ENCODE peak calls at places on chromosome 16, in four cellular contexts. One of them, this sample, is unnamed. For H3K4me1, the result is how much of the 10 kb centered on the place peaks cover.

GRCh38 chr16:50879873-50880695 is 138.2 kb downstream of the CYLD start:
- DNase-seq in stomach: no peak
- DNase-seq in GM23248: peak
- DNase-seq in right cardiac atrium: no peak
- DNase-seq in this sample: no peak

GRCh38 chr16:22848451-22848850 is 34.5 kb downstream of the HS3ST2 start:
- DNase-seq in stomach: no peak
- DNase-seq in GM23248: no peak
- DNase-seq in right cardiac atrium: no peak
- DNase-seq in this sample: no peak

GRCh38 chr16:69417537-69418199 is 6.8 kb upstream of the CYB5B start:
- DNase-seq in right cardiac atrium: no peak
- DNase-seq in GM23248: peak
- DNase-seq in stomach: no peak
- DNase-seq in this sample: no peak

GRCh38 chr16:85056211-85056748 is 28.7 kb downstream of the KIAA0513 start:
- DNase-seq in stomach: no peak
- DNase-seq in right cardiac atrium: peak
- DNase-seq in GM23248: peak
- DNase-seq in this sample: peak

GRCh38 chr16:55735120-55735781 is 79.5 kb downstream of the SLC6A2 start:
- DNase-seq in right cardiac atrium: no peak
- DNase-seq in stomach: no peak
- DNase-seq in GM23248: no peak
- DNase-seq in this sample: no peak

GRCh38 chr16:5900046-5900445 is 802.5 kb upstream of the EEF2KMT start:
- DNase-seq in stomach: no peak
- DNase-seq in right cardiac atrium: no peak
- DNase-seq in GM23248: no peak
- DNase-seq in this sample: no peak

GRCh38 chr16:73504591-73504990 is 456.7 kb upstream of the ZFHX3 start:
- DNase-seq in GM23248: no peak
- DNase-seq in stomach: no peak
- DNase-seq in right cardiac atrium: no peak
- DNase-seq in this sample: no peak

GRCh38 chr16:56269276-56269675 is 78.0 kb downstream of the GNAO1 start:
- DNase-seq in stomach: no peak
- DNase-seq in GM23248: no peak
- DNase-seq in right cardiac atrium: no peak
- DNase-seq in this sample: peak

GRCh38 chr16:85536073-85536410 is 77.1 kb upstream of the GSE1 start:
- DNase-seq in right cardiac atrium: peak
- DNase-seq in stomach: peak
- DNase-seq in GM23248: peak
- DNase-seq in this sample: no peak

GRCh38 chr16:68252383-68252782 is 7.2 kb downstream of the PLA2G15 start:
- DNase-seq in GM23248: no peak
- DNase-seq in stomach: no peak
- DNase-seq in right cardiac atrium: no peak
- DNase-seq in this sample: no peak

GRCh38 chr16:68249361-68249760 is 4.2 kb downstream of the PLA2G15 start:
- DNase-seq in stomach: no peak
- DNase-seq in GM23248: no peak
- DNase-seq in right cardiac atrium: no peak
- DNase-seq in this sample: no peak

GRCh38 chr16:68253721-68254120 is 8.5 kb downstream of the PLA2G15 start:
- DNase-seq in right cardiac atrium: no peak
- DNase-seq in GM23248: no peak
- DNase-seq in stomach: no peak
- DNase-seq in this sample: no peak

GRCh38 chr16:68250951-68251350 is 5.8 kb downstream of the PLA2G15 start:
- DNase-seq in stomach: no peak
- DNase-seq in right cardiac atrium: no peak
- DNase-seq in GM23248: no peak
- DNase-seq in this sample: no peak

GRCh38 chr16:68251812-68252211 is 6.6 kb downstream of the PLA2G15 start:
- DNase-seq in right cardiac atrium: no peak
- DNase-seq in stomach: no peak
- DNase-seq in GM23248: no peak
- DNase-seq in this sample: no peak
- H3K4me3 ChIP-seq in right cardiac atrium: no peak
- H3K4me3 ChIP-seq in stomach: no peak
- H3K4me3 ChIP-seq in GM23248: no peak
- H3K4me3 ChIP-seq in this sample: no peak

GRCh38 chr16:31142109-31143035 is 6.8 kb upstream of the PRSS8 start:
- DNase-seq in stomach: peak
- DNase-seq in right cardiac atrium: peak
- DNase-seq in GM23248: peak
- DNase-seq in this sample: peak
- H3K4me1 ChIP-seq in stomach: under half
- H3K4me1 ChIP-seq in right cardiac atrium: under half
- H3K4me1 ChIP-seq in GM23248: under half
- H3K4me1 ChIP-seq in this sample: under half

DNA sequence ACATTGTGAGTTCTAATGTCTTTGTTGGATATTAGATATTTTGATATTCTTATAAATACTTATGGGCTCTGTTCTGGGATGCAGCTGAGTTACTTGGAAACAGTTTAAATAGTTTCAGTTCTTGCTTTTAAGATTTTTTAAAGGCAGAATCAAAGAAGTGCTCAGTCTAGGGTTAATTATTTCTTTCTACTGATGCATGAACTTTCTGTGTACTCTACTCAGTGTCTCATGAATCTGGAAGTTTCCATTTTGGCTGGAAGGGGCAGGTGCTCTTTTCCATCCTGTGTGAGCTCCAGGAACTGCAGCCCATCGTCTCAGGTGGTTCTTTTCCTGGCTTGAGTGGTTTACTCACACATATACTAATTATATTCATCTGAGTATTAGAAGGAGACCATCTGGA is 61.1 kb upstream of the CPHXL start:
- DNase-seq in right cardiac atrium: no peak
- DNase-seq in GM23248: no peak
- DNase-seq in stomach: no peak
- DNase-seq in this sample: no peak
- H3K4me3 ChIP-seq in right cardiac atrium: no peak
- H3K4me3 ChIP-seq in GM23248: no peak
- H3K4me3 ChIP-seq in stomach: no peak
- H3K4me3 ChIP-seq in this sample: no peak

GRCh38 chr16:14307623-14308356 is 236.7 kb downstream of the MRTFB start:
- DNase-seq in GM23248: peak
- DNase-seq in right cardiac atrium: peak
- DNase-seq in stomach: no peak
- DNase-seq in this sample: no peak

GRCh38 chr16:14304891-14305459 is 233.9 kb downstream of the MRTFB start:
- DNase-seq in right cardiac atrium: no peak
- DNase-seq in stomach: no peak
- DNase-seq in GM23248: no peak
- DNase-seq in this sample: no peak

GRCh38 chr16:14306485-14307058 is 235.5 kb downstream of the MRTFB start:
- DNase-seq in stomach: no peak
- DNase-seq in right cardiac atrium: no peak
- DNase-seq in GM23248: no peak
- DNase-seq in this sample: no peak

GRCh38 chr16:14308357-14308723 is 237.2 kb downstream of the MRTFB start:
- DNase-seq in right cardiac atrium: no peak
- DNase-seq in GM23248: peak
- DNase-seq in stomach: no peak
- DNase-seq in this sample: no peak

GRCh38 chr16:14307059-14307531 is 236.0 kb downstream of the MRTFB start:
- DNase-seq in stomach: no peak
- DNase-seq in right cardiac atrium: no peak
- DNase-seq in GM23248: peak
- DNase-seq in this sample: no peak
- H3K4me1 ChIP-seq in stomach: half or more
- H3K4me1 ChIP-seq in right cardiac atrium: under half
- H3K4me1 ChIP-seq in GM23248: half or more
- H3K4me1 ChIP-seq in this sample: under half

GRCh38 chr16:89923640-89924297 is 627 bp downstream of the TUBB3 start:
- DNase-seq in GM23248: peak
- DNase-seq in right cardiac atrium: no peak
- DNase-seq in stomach: no peak
- DNase-seq in this sample: peak

GRCh38 chr16:89925596-89926079 is 2.5 kb downstream of the TUBB3 start:
- DNase-seq in stomach: no peak
- DNase-seq in right cardiac atrium: no peak
- DNase-seq in GM23248: no peak
- DNase-seq in this sample: peak

GRCh38 chr16:89924298-89924924 is 1.3 kb downstream of the TUBB3 start:
- DNase-seq in stomach: no peak
- DNase-seq in GM23248: peak
- DNase-seq in right cardiac atrium: no peak
- DNase-seq in this sample: peak

GRCh38 chr16:89922884-89923639 is at the start of gene TUBB3:
- DNase-seq in GM23248: peak
- DNase-seq in stomach: peak
- DNase-seq in right cardiac atrium: peak
- DNase-seq in this sample: peak

DNA sequence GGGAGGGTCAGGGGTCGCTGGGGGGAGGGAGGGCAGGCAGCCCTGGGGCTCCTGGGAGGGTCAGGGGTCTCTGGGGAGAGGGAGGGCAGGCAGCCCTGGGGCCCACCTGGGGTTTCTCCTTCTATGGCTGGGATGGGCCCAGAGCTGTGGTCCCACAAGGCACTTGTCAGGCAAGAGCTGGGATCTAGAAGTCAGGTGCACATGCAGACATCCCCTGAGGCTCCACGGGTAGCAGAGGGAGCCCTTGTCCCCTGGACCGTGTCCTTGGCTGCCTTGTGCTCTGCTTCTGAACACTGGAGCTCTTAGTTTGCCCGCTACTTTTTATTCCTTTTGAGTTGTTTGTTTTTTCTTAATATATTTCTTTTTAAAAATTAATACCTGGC is 1.8 kb downstream of the TUBB3 start:
- DNase-seq in GM23248: peak
- DNase-seq in right cardiac atrium: no peak
- DNase-seq in stomach: no peak
- DNase-seq in this sample: peak
- H3K4me3 ChIP-seq in GM23248: peak
- H3K4me3 ChIP-seq in right cardiac atrium: no peak
- H3K4me3 ChIP-seq in stomach: no peak
- H3K4me3 ChIP-seq in this sample: peak

DNA sequence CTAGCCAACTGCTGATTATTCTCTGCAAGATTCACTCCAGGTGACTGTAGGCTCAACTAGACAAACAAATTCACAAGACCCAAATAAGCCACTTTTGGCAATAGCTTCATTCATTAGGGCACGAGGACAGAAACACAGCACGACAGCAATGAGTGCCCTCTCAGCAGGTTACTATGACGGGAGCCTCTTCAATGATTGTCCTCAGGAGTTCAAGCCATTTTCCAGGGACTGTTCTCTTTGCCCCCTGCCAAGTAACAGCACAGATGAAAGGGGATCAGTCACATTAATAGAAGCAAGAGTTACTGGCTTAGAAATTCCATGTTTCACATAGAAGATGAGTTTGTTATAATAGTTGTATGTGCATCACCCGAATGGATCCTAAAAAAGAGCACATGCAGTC is 712.2 kb downstream of the CDH8 start:
- DNase-seq in stomach: no peak
- DNase-seq in right cardiac atrium: no peak
- DNase-seq in GM23248: no peak
- DNase-seq in this sample: no peak
- H3K4me1 ChIP-seq in stomach: under half
- H3K4me1 ChIP-seq in right cardiac atrium: under half
- H3K4me1 ChIP-seq in GM23248: under half
- H3K4me1 ChIP-seq in this sample: under half

DNA sequence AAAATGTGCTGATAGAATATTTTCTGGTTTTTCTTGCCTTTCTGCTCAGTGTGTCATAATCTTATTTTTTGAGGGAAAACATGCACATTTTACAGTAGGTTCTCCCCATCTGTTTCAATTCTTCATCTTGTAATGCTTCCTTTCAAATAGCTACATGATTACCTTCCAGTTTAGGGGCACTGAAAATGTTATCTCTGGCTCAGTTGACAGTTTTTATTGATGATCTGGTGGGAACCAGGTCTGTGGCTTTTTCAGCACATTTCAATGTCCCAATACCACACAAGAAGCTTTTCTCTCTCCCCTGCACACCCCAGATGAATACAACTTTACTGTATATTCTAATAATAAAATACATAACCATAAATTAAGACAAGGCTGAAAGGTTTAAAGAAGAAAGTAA is 36.5 kb downstream of the FTO start:
- DNase-seq in GM23248: no peak
- DNase-seq in stomach: no peak
- DNase-seq in right cardiac atrium: no peak
- DNase-seq in this sample: no peak
- H3K4me3 ChIP-seq in GM23248: no peak
- H3K4me3 ChIP-seq in stomach: no peak
- H3K4me3 ChIP-seq in right cardiac atrium: no peak
- H3K4me3 ChIP-seq in this sample: no peak

GRCh38 chr16:79192904-79193303 is 407.6 kb downstream of the MAF start:
- DNase-seq in right cardiac atrium: no peak
- DNase-seq in stomach: no peak
- DNase-seq in GM23248: no peak
- DNase-seq in this sample: no peak
- H3K4me1 ChIP-seq in right cardiac atrium: under half
- H3K4me1 ChIP-seq in stomach: under half
- H3K4me1 ChIP-seq in GM23248: under half
- H3K4me1 ChIP-seq in this sample: under half